ENCODE peak calls at places on chromosomes 11 and 22, in eight cellular contexts. O is posterior cingulate gyrus; V is cardiac fibroblast; R is lower lobe of right lung; S is Ammon's horn; T is astrocyte of the hippocampus; K is CD4-positive, alpha-beta memory T cell; W is mesenchymal stem cell. G is an unnamed sample.

GRCh38 chr11:104705475-104706195 is 192.6 kb downstream of the CASP12 start:
- DNase-seq in O (no peak), V (peak; percentile 44), R (peak; percentile 35), S (peak; percentile 44), T (peak; percentile 31), K (peak; percentile 83), W (peak; percentile 39), G (no peak)

GRCh38 chr11:122721964-122722266 is 66.4 kb downstream of the UBASH3B start:
- DNase-seq in O (no peak), V (peak; percentile 76), R (no peak), S (no peak), T (peak; percentile 40), K (peak; percentile 23), W (peak; percentile 84), G (no peak)

GRCh38 chr11:123330071-123330470 is 100.0 kb upstream of the GRAMD1B start:
- DNase-seq in O (no peak), V (no peak), R (no peak), S (no peak), T (no peak), K (no peak), W (no peak), G (no peak)

GRCh38 chr11:46064221-46064620 is 57.0 kb downstream of the PHF21A start:
- DNase-seq in O (no peak), V (peak; percentile 22), R (no peak), S (no peak), T (no peak), K (no peak), W (peak; percentile 19), G (no peak)

GRCh38 chr22:20354238-20354975 is 34.5 kb upstream of the DGCR6L start:
- DNase-seq in O (no peak), V (no peak), R (no peak), S (no peak), T (no peak), K (no peak), W (no peak), G (no peak)

GRCh38 chr11:120608760-120609211 is 97.2 kb downstream of the GRIK4 start:
- DNase-seq in O (no peak), V (no peak), R (peak; percentile 24), S (peak; percentile 54), T (peak; percentile 25), K (no peak), W (no peak), G (peak; percentile 40)

GRCh38 chr22:38221407-38221806 is 19.6 kb downstream of the MAFF start:
- DNase-seq in O (no peak), V (no peak), R (no peak), S (no peak), T (no peak), K (no peak), W (no peak), G (no peak)

GRCh38 chr11:123544631-123545375 is 109.6 kb downstream of the SCN3B start:
- DNase-seq in O (peak; percentile 79), V (no peak), R (no peak), S (peak; percentile 81), T (no peak), K (no peak), W (no peak), G (no peak)

GRCh38 chr11:29786092-29786491 is 230.7 kb downstream of the KCNA4 start:
- DNase-seq in O (no peak), V (peak; percentile 45), R (no peak), S (no peak), T (no peak), K (no peak), W (no peak), G (no peak)

GRCh38 chr22:21443057-21443734 is 24.0 kb upstream of the TMEM191C start:
- DNase-seq in O (no peak), V (no peak), R (peak; percentile 41), S (no peak), T (no peak), K (no peak), W (no peak), G (peak; percentile 75)

GRCh38 chr22:29877620-29878019 is 5.4 kb upstream of the MTMR3 start:
- DNase-seq in O (no peak), V (peak; percentile 49), R (no peak), S (no peak), T (peak; percentile 37), K (no peak), W (no peak), G (no peak)

GRCh38 chr11:118162846-118163245 is 10.2 kb upstream of the SCN4B start:
- DNase-seq in O (no peak), V (no peak), R (no peak), S (no peak), T (no peak), K (no peak), W (no peak), G (no peak)

GRCh38 chr11:126544311-126545056 is 189.0 kb downstream of the ST3GAL4 start:
- DNase-seq in O (peak; percentile 29), V (peak; percentile 21), R (no peak), S (peak; percentile 75), T (peak; percentile 83), K (no peak), W (no peak), G (no peak)

GRCh38 chr11:61567286-61568061 is 13.4 kb downstream of the SYT7 start:
- DNase-seq in O (peak; percentile 71), V (peak; percentile 85), R (peak; percentile 80), S (peak; percentile 68), T (peak; percentile 90), K (peak; percentile 71), W (peak; percentile 72), G (peak; percentile 93)

GRCh38 chr11:85751738-85752137 is 59.2 kb downstream of the SYTL2 start:
- DNase-seq in O (no peak), V (no peak), R (no peak), S (no peak), T (no peak), K (no peak), W (no peak), G (no peak)

GRCh38 chr22:23834406-23834805 is 4.4 kb downstream of the DERL3 start:
- DNase-seq in O (no peak), V (no peak), R (no peak), S (no peak), T (no peak), K (no peak), W (no peak), G (no peak)

GRCh38 chr11:76246271-76246933 is 40.1 kb upstream of the WNT11 start:
- DNase-seq in O (no peak), V (no peak), R (peak; percentile 33), S (no peak), T (no peak), K (no peak), W (no peak), G (no peak)

G was measured in lower leg skin.